ENCODE peak calls at places on chromosomes 12 and 14, in eight cellular contexts. Y, N, L, H, K, W, Z and O are unnamed samples.

GRCh38 chr14:80390911-80391310 is 179.6 kb upstream of the DIO2 start:
- DNase-seq in Y (no peak), N (peak; percentile 92), L (no peak), H (no peak), K (no peak), W (no peak), Z (no peak), O (peak; percentile 92)

GRCh38 chr12:102824218-102824835 is 92.7 kb downstream of the PAH start:
- DNase-seq in Y (peak; percentile 6), N (peak; percentile 47), L (no peak), H (no peak), K (no peak), W (no peak), Z (no peak), O (peak; percentile 1)

GRCh38 chr12:49232940-49233841 is 31.7 kb upstream of the TUBA1C start:
- DNase-seq in Y (peak; percentile 94), N (no peak), L (peak; percentile 32), H (no peak), K (no peak), W (no peak), Z (peak; percentile 80), O (no peak)

GRCh38 chr12:100234591-100235304 is 32.1 kb downstream of the DEPDC4 start:
- DNase-seq in Y (peak; percentile 67), N (peak; percentile 64), L (peak; percentile 11), H (peak; percentile 29), K (peak; percentile 70), W (peak; percentile 6), Z (no peak), O (peak; percentile 61)

GRCh38 chr14:93105362-93105761 is 10.4 kb downstream of the ITPK1 start:
- DNase-seq in Y (peak; percentile 72), N (peak; percentile 75), L (no peak), H (no peak), K (no peak), W (no peak), Z (no peak), O (peak; percentile 77)

GRCh38 chr12:40692617-40693502 is 621 bp downstream of the CNTN1 start:
- DNase-seq in Y (no peak), N (peak; percentile 70), L (peak; percentile 3), H (no peak), K (no peak), W (no peak), Z (peak; percentile 65), O (peak; percentile 2)

GRCh38 chr12:53530056-53530455 is 22.8 kb upstream of the NPFF start:
- DNase-seq in Y (no peak), N (no peak), L (no peak), H (no peak), K (no peak), W (no peak), Z (no peak), O (no peak)

GRCh38 chr12:6262211-6262610 is 48.3 kb upstream of the PLEKHG6 start:
- DNase-seq in Y (no peak), N (no peak), L (no peak), H (no peak), K (peak; percentile 40), W (no peak), Z (no peak), O (no peak)

GRCh38 chr12:22792198-22792597 is 167.2 kb downstream of the ETNK1 start:
- DNase-seq in Y (peak; percentile 40), N (peak; percentile 39), L (no peak), H (no peak), K (no peak), W (no peak), Z (no peak), O (no peak)

GRCh38 chr12:25123126-25123525 is 71.8 kb downstream of the DNAI7 start:
- DNase-seq in Y (no peak), N (no peak), L (no peak), H (no peak), K (no peak), W (no peak), Z (no peak), O (no peak)

GRCh38 chr12:116897476-116897875 is 13.3 kb upstream of the FBXW8 start:
- DNase-seq in Y (no peak), N (no peak), L (no peak), H (no peak), K (no peak), W (no peak), Z (no peak), O (no peak)

GRCh38 chr14:76304536-76305473 is 71.1 kb upstream of the ESRRB start:
- DNase-seq in Y (no peak), N (no peak), L (no peak), H (no peak), K (no peak), W (no peak), Z (no peak), O (no peak)

GRCh38 chr12:78864483-78865296 is at the start of gene SYT1:
- DNase-seq in Y (no peak), N (peak; percentile 91), L (peak; percentile 95), H (no peak), K (no peak), W (no peak), Z (peak; percentile 79), O (peak; percentile 12)

GRCh38 chr12:130803707-130804106 is 35.3 kb downstream of the STX2 start:
- DNase-seq in Y (no peak), N (no peak), L (no peak), H (no peak), K (no peak), W (no peak), Z (no peak), O (no peak)

GRCh38 chr12:113273053-113273725 is 51.9 kb downstream of the TPCN1 start:
- DNase-seq in Y (no peak), N (no peak), L (no peak), H (no peak), K (no peak), W (no peak), Z (no peak), O (no peak)

GRCh38 chr12:15690320-15690719 is 98.9 kb downstream of the EPS8 start:
- DNase-seq in Y (no peak), N (no peak), L (no peak), H (no peak), K (no peak), W (no peak), Z (no peak), O (no peak)

GRCh38 chr12:56616244-56616643 is 13.9 kb downstream of the BAZ2A start:
- DNase-seq in Y (no peak), N (no peak), L (no peak), H (no peak), K (no peak), W (no peak), Z (peak; percentile 22), O (no peak)

GRCh38 chr14:65334765-65335411 is 77.6 kb upstream of the FUT8 start:
- DNase-seq in Y (no peak), N (peak; percentile 59), L (peak; percentile 23), H (no peak), K (peak; percentile 70), W (no peak), Z (no peak), O (no peak)

GRCh38 chr14:100784523-100785337 is 41.2 kb upstream of the MEG3 start:
- DNase-seq in Y (no peak), N (no peak), L (no peak), H (no peak), K (no peak), W (no peak), Z (peak; percentile 24), O (no peak)

GRCh38 chr14:101109981-101110728 is 206.6 kb upstream of the RTL1 start:
- DNase-seq in Y (no peak), N (no peak), L (no peak), H (no peak), K (no peak), W (no peak), Z (peak; percentile 43), O (no peak)